ENCODE peak calls at places on chromosomes 12 and 14, in nine cellular contexts. One of them, this sample, is unnamed.

GRCh38 chr14:64704743-64705405 is 650 bp downstream of the PLEKHG3 start:
- DNase-seq in fibroblast of the conjunctiva: no peak
- DNase-seq in caudate nucleus: no peak
- DNase-seq in ureter: no peak
- DNase-seq in upper lobe of right lung: peak
- DNase-seq in cardiac muscle cell: peak
- DNase-seq in HTR-8/SVneo: no peak
- DNase-seq in HCEC 1CT: no peak
- DNase-seq in EL: peak
- DNase-seq in this sample: no peak

GRCh38 chr14:102805454-102805891 is 28.2 kb downstream of the TRAF3 start:
- DNase-seq in fibroblast of the conjunctiva: no peak
- DNase-seq in caudate nucleus: no peak
- DNase-seq in ureter: no peak
- DNase-seq in upper lobe of right lung: no peak
- DNase-seq in cardiac muscle cell: peak
- DNase-seq in HTR-8/SVneo: peak
- DNase-seq in HCEC 1CT: no peak
- DNase-seq in EL: peak
- DNase-seq in this sample: no peak

GRCh38 chr14:57748279-57748678 is 117.6 kb downstream of the SLC35F4 start:
- DNase-seq in fibroblast of the conjunctiva: no peak
- DNase-seq in caudate nucleus: no peak
- DNase-seq in ureter: no peak
- DNase-seq in upper lobe of right lung: no peak
- DNase-seq in cardiac muscle cell: no peak
- DNase-seq in HTR-8/SVneo: no peak
- DNase-seq in HCEC 1CT: no peak
- DNase-seq in EL: no peak
- DNase-seq in this sample: no peak

GRCh38 chr12:131217024-131217586 is 263.4 kb downstream of the ADGRD1 start:
- DNase-seq in fibroblast of the conjunctiva: no peak
- DNase-seq in caudate nucleus: no peak
- DNase-seq in ureter: no peak
- DNase-seq in upper lobe of right lung: no peak
- DNase-seq in cardiac muscle cell: no peak
- DNase-seq in HTR-8/SVneo: no peak
- DNase-seq in HCEC 1CT: no peak
- DNase-seq in EL: no peak
- DNase-seq in this sample: no peak

GRCh38 chr12:51393676-51394545 is 2.7 kb upstream of the GALNT6 start:
- DNase-seq in fibroblast of the conjunctiva: no peak
- DNase-seq in caudate nucleus: no peak
- DNase-seq in ureter: no peak
- DNase-seq in upper lobe of right lung: no peak
- DNase-seq in cardiac muscle cell: peak
- DNase-seq in HTR-8/SVneo: peak
- DNase-seq in HCEC 1CT: peak
- DNase-seq in EL: peak
- DNase-seq in this sample: no peak

GRCh38 chr12:88993655-88994054 is 358.6 kb downstream of the DUSP6 start:
- DNase-seq in fibroblast of the conjunctiva: peak
- DNase-seq in caudate nucleus: no peak
- DNase-seq in ureter: no peak
- DNase-seq in upper lobe of right lung: no peak
- DNase-seq in cardiac muscle cell: peak
- DNase-seq in HTR-8/SVneo: peak
- DNase-seq in HCEC 1CT: peak
- DNase-seq in EL: peak
- DNase-seq in this sample: peak

GRCh38 chr12:75722714-75723200 is 211.3 kb upstream of the KRR1 start:
- DNase-seq in fibroblast of the conjunctiva: peak
- DNase-seq in caudate nucleus: peak
- DNase-seq in ureter: peak
- DNase-seq in upper lobe of right lung: no peak
- DNase-seq in cardiac muscle cell: peak
- DNase-seq in HTR-8/SVneo: peak
- DNase-seq in HCEC 1CT: peak
- DNase-seq in EL: peak
- DNase-seq in this sample: no peak

GRCh38 chr12:4855121-4855924 is 54.4 kb upstream of the KCNA1 start:
- DNase-seq in fibroblast of the conjunctiva: peak
- DNase-seq in caudate nucleus: no peak
- DNase-seq in ureter: peak
- DNase-seq in upper lobe of right lung: no peak
- DNase-seq in cardiac muscle cell: peak
- DNase-seq in HTR-8/SVneo: peak
- DNase-seq in HCEC 1CT: peak
- DNase-seq in EL: peak
- DNase-seq in this sample: peak

GRCh38 chr12:75390899-75391538 is at the start of gene GLIPR1L2:
- DNase-seq in fibroblast of the conjunctiva: peak
- DNase-seq in caudate nucleus: peak
- DNase-seq in ureter: peak
- DNase-seq in upper lobe of right lung: peak
- DNase-seq in cardiac muscle cell: peak
- DNase-seq in HTR-8/SVneo: peak
- DNase-seq in HCEC 1CT: no peak
- DNase-seq in EL: peak
- DNase-seq in this sample: peak

GRCh38 chr12:116697305-116698130 is 40.4 kb downstream of the SPRING1 start:
- DNase-seq in fibroblast of the conjunctiva: no peak
- DNase-seq in caudate nucleus: no peak
- DNase-seq in ureter: no peak
- DNase-seq in upper lobe of right lung: no peak
- DNase-seq in cardiac muscle cell: peak
- DNase-seq in HTR-8/SVneo: peak
- DNase-seq in HCEC 1CT: no peak
- DNase-seq in EL: peak
- DNase-seq in this sample: peak

GRCh38 chr14:25381498-25381897 is 331.6 kb upstream of the STXBP6 start:
- DNase-seq in fibroblast of the conjunctiva: no peak
- DNase-seq in caudate nucleus: no peak
- DNase-seq in ureter: no peak
- DNase-seq in upper lobe of right lung: no peak
- DNase-seq in cardiac muscle cell: no peak
- DNase-seq in HTR-8/SVneo: no peak
- DNase-seq in HCEC 1CT: peak
- DNase-seq in EL: peak
- DNase-seq in this sample: no peak

GRCh38 chr12:69055706-69056105 is 122.7 kb upstream of the CPM start:
- DNase-seq in fibroblast of the conjunctiva: no peak
- DNase-seq in caudate nucleus: no peak
- DNase-seq in ureter: no peak
- DNase-seq in upper lobe of right lung: no peak
- DNase-seq in cardiac muscle cell: no peak
- DNase-seq in HTR-8/SVneo: no peak
- DNase-seq in HCEC 1CT: no peak
- DNase-seq in EL: no peak
- DNase-seq in this sample: no peak

GRCh38 chr12:94255428-94255827 is 107.1 kb downstream of the PLXNC1 start:
- DNase-seq in fibroblast of the conjunctiva: no peak
- DNase-seq in caudate nucleus: no peak
- DNase-seq in ureter: no peak
- DNase-seq in upper lobe of right lung: no peak
- DNase-seq in cardiac muscle cell: no peak
- DNase-seq in HTR-8/SVneo: no peak
- DNase-seq in HCEC 1CT: no peak
- DNase-seq in EL: no peak
- DNase-seq in this sample: no peak

GRCh38 chr12:47921907-47922306 is 17.1 kb upstream of the VDR start:
- DNase-seq in fibroblast of the conjunctiva: no peak
- DNase-seq in caudate nucleus: no peak
- DNase-seq in ureter: no peak
- DNase-seq in upper lobe of right lung: no peak
- DNase-seq in cardiac muscle cell: no peak
- DNase-seq in HTR-8/SVneo: no peak
- DNase-seq in HCEC 1CT: no peak
- DNase-seq in EL: no peak
- DNase-seq in this sample: no peak

GRCh38 chr12:59927041-59927440 is 331.2 kb downstream of the SLC16A7 start:
- DNase-seq in fibroblast of the conjunctiva: no peak
- DNase-seq in caudate nucleus: no peak
- DNase-seq in ureter: no peak
- DNase-seq in upper lobe of right lung: no peak
- DNase-seq in cardiac muscle cell: no peak
- DNase-seq in HTR-8/SVneo: no peak
- DNase-seq in HCEC 1CT: peak
- DNase-seq in EL: peak
- DNase-seq in this sample: no peak

GRCh38 chr12:56101045-56101444 is 3.3 kb upstream of the PA2G4 start:
- DNase-seq in fibroblast of the conjunctiva: no peak
- DNase-seq in caudate nucleus: no peak
- DNase-seq in ureter: no peak
- DNase-seq in upper lobe of right lung: no peak
- DNase-seq in cardiac muscle cell: no peak
- DNase-seq in HTR-8/SVneo: no peak
- DNase-seq in HCEC 1CT: no peak
- DNase-seq in EL: no peak
- DNase-seq in this sample: no peak

GRCh38 chr12:3803865-3804472 is 51.1 kb upstream of the CRACR2A start:
- DNase-seq in fibroblast of the conjunctiva: peak
- DNase-seq in caudate nucleus: peak
- DNase-seq in ureter: peak
- DNase-seq in upper lobe of right lung: peak
- DNase-seq in cardiac muscle cell: peak
- DNase-seq in HTR-8/SVneo: peak
- DNase-seq in HCEC 1CT: peak
- DNase-seq in EL: peak
- DNase-seq in this sample: peak

GRCh38 chr14:26719514-26719913 is 121.7 kb upstream of the NOVA1 start:
- DNase-seq in fibroblast of the conjunctiva: no peak
- DNase-seq in caudate nucleus: no peak
- DNase-seq in ureter: no peak
- DNase-seq in upper lobe of right lung: no peak
- DNase-seq in cardiac muscle cell: peak
- DNase-seq in HTR-8/SVneo: no peak
- DNase-seq in HCEC 1CT: peak
- DNase-seq in EL: no peak
- DNase-seq in this sample: no peak

GRCh38 chr14:90091393-90091792 is 29.6 kb downstream of the KCNK13 start:
- DNase-seq in fibroblast of the conjunctiva: peak
- DNase-seq in caudate nucleus: no peak
- DNase-seq in ureter: no peak
- DNase-seq in upper lobe of right lung: no peak
- DNase-seq in cardiac muscle cell: peak
- DNase-seq in HTR-8/SVneo: no peak
- DNase-seq in HCEC 1CT: peak
- DNase-seq in EL: peak
- DNase-seq in this sample: no peak

GRCh38 chr12:121282072-121282742 is 14.3 kb downstream of the CAMKK2 start:
- DNase-seq in fibroblast of the conjunctiva: no peak
- DNase-seq in caudate nucleus: no peak
- DNase-seq in ureter: no peak
- DNase-seq in upper lobe of right lung: no peak
- DNase-seq in cardiac muscle cell: no peak
- DNase-seq in HTR-8/SVneo: no peak
- DNase-seq in HCEC 1CT: no peak
- DNase-seq in EL: no peak
- DNase-seq in this sample: no peak

GRCh38 chr12:70242695-70243509 is at the start of gene CNOT2:
- DNase-seq in fibroblast of the conjunctiva: peak
- DNase-seq in caudate nucleus: peak
- DNase-seq in ureter: peak
- DNase-seq in upper lobe of right lung: peak
- DNase-seq in cardiac muscle cell: peak
- DNase-seq in HTR-8/SVneo: peak
- DNase-seq in HCEC 1CT: peak
- DNase-seq in EL: peak
- DNase-seq in this sample: peak

GRCh38 chr14:55245657-55246268 is 25.5 kb upstream of the FBXO34 start:
- DNase-seq in fibroblast of the conjunctiva: no peak
- DNase-seq in caudate nucleus: no peak
- DNase-seq in ureter: no peak
- DNase-seq in upper lobe of right lung: no peak
- DNase-seq in cardiac muscle cell: peak
- DNase-seq in HTR-8/SVneo: peak
- DNase-seq in HCEC 1CT: peak
- DNase-seq in EL: peak
- DNase-seq in this sample: peak

GRCh38 chr12:113762155-113762848 is 203.8 kb downstream of the RBM19 start:
- DNase-seq in fibroblast of the conjunctiva: no peak
- DNase-seq in caudate nucleus: no peak
- DNase-seq in ureter: no peak
- DNase-seq in upper lobe of right lung: no peak
- DNase-seq in cardiac muscle cell: no peak
- DNase-seq in HTR-8/SVneo: no peak
- DNase-seq in HCEC 1CT: no peak
- DNase-seq in EL: no peak
- DNase-seq in this sample: peak

GRCh38 chr12:121000530-121000929 is 15.8 kb downstream of the C12orf43 start:
- DNase-seq in fibroblast of the conjunctiva: no peak
- DNase-seq in caudate nucleus: no peak
- DNase-seq in ureter: no peak
- DNase-seq in upper lobe of right lung: no peak
- DNase-seq in cardiac muscle cell: no peak
- DNase-seq in HTR-8/SVneo: no peak
- DNase-seq in HCEC 1CT: no peak
- DNase-seq in EL: no peak
- DNase-seq in this sample: no peak

GRCh38 chr12:83700858-83701257 is 1014.2 kb downstream of the TMTC2 start:
- DNase-seq in fibroblast of the conjunctiva: peak
- DNase-seq in caudate nucleus: no peak
- DNase-seq in ureter: no peak
- DNase-seq in upper lobe of right lung: no peak
- DNase-seq in cardiac muscle cell: no peak
- DNase-seq in HTR-8/SVneo: no peak
- DNase-seq in HCEC 1CT: no peak
- DNase-seq in EL: peak
- DNase-seq in this sample: no peak

GRCh38 chr12:52275686-52276085 is 1.2 kb downstream of the KRT86 start:
- DNase-seq in fibroblast of the conjunctiva: no peak
- DNase-seq in caudate nucleus: no peak
- DNase-seq in ureter: peak
- DNase-seq in upper lobe of right lung: no peak
- DNase-seq in cardiac muscle cell: no peak
- DNase-seq in HTR-8/SVneo: no peak
- DNase-seq in HCEC 1CT: no peak
- DNase-seq in EL: no peak
- DNase-seq in this sample: no peak

GRCh38 chr12:19323768-19324167 is 115.5 kb upstream of the AEBP2 start:
- DNase-seq in fibroblast of the conjunctiva: no peak
- DNase-seq in caudate nucleus: no peak
- DNase-seq in ureter: no peak
- DNase-seq in upper lobe of right lung: no peak
- DNase-seq in cardiac muscle cell: no peak
- DNase-seq in HTR-8/SVneo: no peak
- DNase-seq in HCEC 1CT: no peak
- DNase-seq in EL: no peak
- DNase-seq in this sample: no peak

GRCh38 chr14:103847439-103847953 is at the start of gene PPP1R13B:
- DNase-seq in fibroblast of the conjunctiva: peak
- DNase-seq in caudate nucleus: peak
- DNase-seq in ureter: peak
- DNase-seq in upper lobe of right lung: peak
- DNase-seq in cardiac muscle cell: peak
- DNase-seq in HTR-8/SVneo: peak
- DNase-seq in HCEC 1CT: peak
- DNase-seq in EL: peak
- DNase-seq in this sample: peak

GRCh38 chr12:106682594-106683234 is 91.8 kb upstream of the RIC8B start:
- DNase-seq in fibroblast of the conjunctiva: peak
- DNase-seq in caudate nucleus: no peak
- DNase-seq in ureter: no peak
- DNase-seq in upper lobe of right lung: no peak
- DNase-seq in cardiac muscle cell: peak
- DNase-seq in HTR-8/SVneo: peak
- DNase-seq in HCEC 1CT: peak
- DNase-seq in EL: peak
- DNase-seq in this sample: no peak

GRCh38 chr14:53306267-53306721 is 153.2 kb upstream of the DDHD1 start:
- DNase-seq in fibroblast of the conjunctiva: peak
- DNase-seq in caudate nucleus: peak
- DNase-seq in ureter: no peak
- DNase-seq in upper lobe of right lung: peak
- DNase-seq in cardiac muscle cell: peak
- DNase-seq in HTR-8/SVneo: peak
- DNase-seq in HCEC 1CT: peak
- DNase-seq in EL: peak
- DNase-seq in this sample: peak

This sample was measured in NCI-H526.